ENCODE peak calls at places on chromosomes 7 and 10, in six cellular contexts. K is EL, L is transverse colon, I is head of caudate nucleus, O is T follicular helper cell, R is psoas muscle. E is an unnamed sample.

GRCh38 chr7:128123291-128124037 is 92.2 kb upstream of the LRRC4 start:
- DNase-seq in K (no peak), L (no peak), I (no peak), O (no peak), R (no peak), E (no peak)

GRCh38 chr7:19442016-19442785 is 266.6 kb downstream of the POLR1F start:
- DNase-seq in K (peak), L (no peak), I (no peak), O (no peak), R (no peak), E (peak)

GRCh38 chr10:72297281-72297967 is 23.7 kb downstream of the DDIT4 start:
- DNase-seq in K (peak), L (peak), I (peak), O (peak), R (peak), E (peak)

GRCh38 chr7:51451751-51452465 is 135.3 kb upstream of the COBL start:
- DNase-seq in K (no peak), L (no peak), I (no peak), O (no peak), R (no peak), E (no peak)

GRCh38 chr7:79410345-79410744 is 43.1 kb downstream of the MAGI2 start:
- DNase-seq in K (no peak), L (no peak), I (no peak), O (no peak), R (no peak), E (no peak)

GRCh38 chr7:21944616-21945373 is 904 bp downstream of the CDCA7L start:
- DNase-seq in K (peak), L (peak), I (peak), O (peak), R (no peak), E (peak)

GRCh38 chr7:77238703-77239136 is 39.1 kb upstream of the FGL2 start:
- DNase-seq in K (no peak), L (no peak), I (no peak), O (no peak), R (no peak), E (no peak)

GRCh38 chr7:133139350-133139749 is 57.5 kb upstream of the CHCHD3 start:
- DNase-seq in K (peak), L (no peak), I (no peak), O (no peak), R (no peak), E (peak)

GRCh38 chr7:77497079-77497478 is 40.0 kb upstream of the PTPN12 start:
- DNase-seq in K (no peak), L (no peak), I (no peak), O (no peak), R (no peak), E (no peak)

GRCh38 chr10:118798186-118798811 is 43.5 kb upstream of the CACUL1 start:
- DNase-seq in K (peak), L (no peak), I (no peak), O (no peak), R (no peak), E (peak)

GRCh38 chr7:106015586-106016218 is 52.6 kb downstream of the CDHR3 start:
- DNase-seq in K (no peak), L (no peak), I (no peak), O (no peak), R (no peak), E (no peak)

GRCh38 chr10:51422311-51423120 is 276.9 kb downstream of the CSTF2T start:
- DNase-seq in K (peak), L (peak), I (peak), O (no peak), R (no peak), E (peak)

GRCh38 chr7:67470256-67470751 is 473.7 kb downstream of the TYW1 start:
- DNase-seq in K (no peak), L (no peak), I (no peak), O (no peak), R (no peak), E (peak)

E was measured in astrocyte of the hippocampus.